ENCODE peak calls at places on chromosomes 7 and 10, in nine cellular contexts. One of them, this sample, is unnamed.

GRCh38 chr10:44463511-44464121 is 78.7 kb upstream of the CXCL12 start:
- DNase-seq in RWPE1: no peak
- DNase-seq in AML-193: no peak
- DNase-seq in putamen: no peak
- DNase-seq in GM12864: no peak
- DNase-seq in transverse colon: no peak
- DNase-seq in stomach: no peak
- DNase-seq in coronary artery: no peak
- DNase-seq in IMR-90: no peak
- DNase-seq in this sample: no peak

GRCh38 chr10:63935705-63936104 is 414.5 kb downstream of the REEP3 start:
- DNase-seq in coronary artery: no peak
- DNase-seq in GM12864: no peak
- DNase-seq in RWPE1: no peak
- DNase-seq in IMR-90: no peak
- DNase-seq in stomach: no peak
- DNase-seq in putamen: no peak
- DNase-seq in transverse colon: no peak
- DNase-seq in AML-193: peak
- DNase-seq in this sample: no peak

GRCh38 chr7:28272461-28272877 is 91.9 kb upstream of the JAZF1 start:
- DNase-seq in putamen: peak
- DNase-seq in GM12864: no peak
- DNase-seq in stomach: peak
- DNase-seq in transverse colon: peak
- DNase-seq in coronary artery: no peak
- DNase-seq in AML-193: peak
- DNase-seq in RWPE1: peak
- DNase-seq in IMR-90: peak
- DNase-seq in this sample: no peak

GRCh38 chr7:112450807-112451661 is 774 bp downstream of the IFRD1 start:
- DNase-seq in transverse colon: peak
- DNase-seq in coronary artery: peak
- DNase-seq in putamen: peak
- DNase-seq in IMR-90: peak
- DNase-seq in GM12864: peak
- DNase-seq in stomach: peak
- DNase-seq in RWPE1: peak
- DNase-seq in AML-193: peak
- DNase-seq in this sample: peak

GRCh38 chr10:68752711-68753110 is 31.7 kb downstream of the CCAR1 start:
- DNase-seq in AML-193: no peak
- DNase-seq in putamen: no peak
- DNase-seq in stomach: no peak
- DNase-seq in coronary artery: no peak
- DNase-seq in IMR-90: no peak
- DNase-seq in transverse colon: no peak
- DNase-seq in RWPE1: no peak
- DNase-seq in GM12864: no peak
- DNase-seq in this sample: no peak

GRCh38 chr7:32958046-32959025 is 1.1 kb downstream of the FKBP9 start:
- DNase-seq in putamen: no peak
- DNase-seq in coronary artery: no peak
- DNase-seq in GM12864: no peak
- DNase-seq in RWPE1: peak
- DNase-seq in AML-193: no peak
- DNase-seq in IMR-90: peak
- DNase-seq in stomach: peak
- DNase-seq in transverse colon: peak
- DNase-seq in this sample: no peak

GRCh38 chr10:76547352-76547972 is 1090.1 kb downstream of the KCNMA1 start:
- DNase-seq in transverse colon: peak
- DNase-seq in RWPE1: peak
- DNase-seq in coronary artery: no peak
- DNase-seq in putamen: peak
- DNase-seq in stomach: peak
- DNase-seq in AML-193: peak
- DNase-seq in IMR-90: peak
- DNase-seq in GM12864: peak
- DNase-seq in this sample: no peak

GRCh38 chr7:107579881-107580715 is at the start of gene BCAP29:
- DNase-seq in coronary artery: peak
- DNase-seq in AML-193: peak
- DNase-seq in transverse colon: peak
- DNase-seq in IMR-90: peak
- DNase-seq in stomach: peak
- DNase-seq in putamen: peak
- DNase-seq in RWPE1: no peak
- DNase-seq in GM12864: no peak
- DNase-seq in this sample: no peak

GRCh38 chr7:48617508-48617907 is 306.8 kb upstream of the CDC14C start:
- DNase-seq in putamen: no peak
- DNase-seq in IMR-90: no peak
- DNase-seq in stomach: no peak
- DNase-seq in coronary artery: no peak
- DNase-seq in AML-193: no peak
- DNase-seq in GM12864: no peak
- DNase-seq in RWPE1: no peak
- DNase-seq in transverse colon: no peak
- DNase-seq in this sample: no peak

GRCh38 chr7:83149466-83149865 is 13.2 kb downstream of the PCLO start:
- DNase-seq in putamen: no peak
- DNase-seq in transverse colon: no peak
- DNase-seq in coronary artery: no peak
- DNase-seq in stomach: no peak
- DNase-seq in GM12864: no peak
- DNase-seq in IMR-90: peak
- DNase-seq in AML-193: no peak
- DNase-seq in RWPE1: no peak
- DNase-seq in this sample: no peak

GRCh38 chr10:29600067-29600466 is 34.7 kb downstream of the SVIL start:
- DNase-seq in putamen: no peak
- DNase-seq in RWPE1: no peak
- DNase-seq in transverse colon: no peak
- DNase-seq in stomach: no peak
- DNase-seq in AML-193: no peak
- DNase-seq in GM12864: no peak
- DNase-seq in coronary artery: no peak
- DNase-seq in IMR-90: peak
- DNase-seq in this sample: no peak

GRCh38 chr7:42605381-42605780 is 306.5 kb downstream of the C7orf25 start:
- DNase-seq in putamen: peak
- DNase-seq in coronary artery: no peak
- DNase-seq in GM12864: no peak
- DNase-seq in RWPE1: no peak
- DNase-seq in transverse colon: no peak
- DNase-seq in stomach: no peak
- DNase-seq in AML-193: no peak
- DNase-seq in IMR-90: no peak
- DNase-seq in this sample: no peak

GRCh38 chr10:132306951-132307751 is 599 bp downstream of the STK32C start:
- DNase-seq in putamen: no peak
- DNase-seq in RWPE1: peak
- DNase-seq in stomach: peak
- DNase-seq in GM12864: no peak
- DNase-seq in coronary artery: peak
- DNase-seq in AML-193: no peak
- DNase-seq in transverse colon: peak
- DNase-seq in IMR-90: no peak
- DNase-seq in this sample: no peak